ENCODE peak calls at places on chromosomes 13 and 19, in five cellular contexts. D is NCI-H460; S is EL; F is NCI-H446 treated with DMSO at 0.1 percent for 48 hours; O is activated CD8-positive, alpha-beta T cell treated with anti-CD3 and anti-CD28 coated beads, Interleukin-2, amount 10 ng/mL, durations not matched to agents 7 days and 5 days. W is an unnamed sample.

GRCh38 chr13:19591864-19592263 is 30.5 kb upstream of the TPTE2 start:
- DNase-seq in S (no peak), F (no peak), D (no peak), O (no peak), W (no peak)

GRCh38 chr13:37277435-37278144 is 172.1 kb upstream of the CSNK1A1L start:
- DNase-seq in O (no peak), F (no peak), S (peak), D (no peak), W (no peak)

GRCh38 chr19:32817252-32817912 is 52.2 kb downstream of the SLC7A9 start:
- DNase-seq in D (no peak), S (no peak), F (no peak), O (no peak), W (no peak)

GRCh38 chr19:54136086-54136863 is 1.3 kb upstream of the CNOT3 start:
- DNase-seq in S (no peak), D (no peak), O (no peak), F (no peak), W (no peak)

GRCh38 chr19:46428278-46429141 is at the start of gene PNMA8C:
- DNase-seq in S (peak), D (no peak), F (no peak), O (peak), W (peak)

GRCh38 chr13:19268331-19268730 is 86.7 kb upstream of the TUBA3C start:
- DNase-seq in O (no peak), D (no peak), F (no peak), S (no peak), W (no peak)

GRCh38 chr13:26660185-26660584 is 100.4 kb downstream of the GPR12 start:
- DNase-seq in O (no peak), D (no peak), F (no peak), S (no peak), W (no peak)

GRCh38 chr19:18637644-18638630 is 1.1 kb downstream of the KLHL26 start:
- DNase-seq in S (no peak), O (peak), F (no peak), D (no peak), W (no peak)

GRCh38 chr13:30353060-30353459 is 45.7 kb upstream of the KATNAL1 start:
- DNase-seq in S (no peak), F (no peak), O (no peak), D (no peak), W (no peak)

GRCh38 chr19:46787331-46788100 is 878 bp downstream of the SLC1A5 start:
- DNase-seq in S (peak), O (peak), F (peak), D (no peak), W (peak)

GRCh38 chr19:6287269-6287885 is 7.6 kb upstream of the MLLT1 start:
- DNase-seq in D (no peak), S (no peak), O (no peak), F (no peak), W (no peak)

GRCh38 chr19:20371911-20372310 is 193.7 kb downstream of the ZNF737 start:
- DNase-seq in S (no peak), F (no peak), O (no peak), D (no peak), W (no peak)

W was measured in CD8-positive, alpha-beta memory T cell.